ENCODE peak calls at places on chromosomes 5 and 9, in nine cellular contexts. O is choroid plexus epithelial cell, X is AG09309, L is adrenal gland, N is GM23338, J is HCT116, S is PC-9, T is BJ, F is endodermal cell. P is an unnamed sample.

GRCh38 chr9:25453876-25454275 is 224.4 kb downstream of the TUSC1 start:
- DNase-seq in O (no peak), X (no peak), L (no peak), N (no peak), J (no peak), S (no peak), T (no peak), F (no peak), P (no peak)

GRCh38 chr9:94900222-94901018 is 173.9 kb downstream of the AOPEP start:
- DNase-seq in O (peak; percentile 98), X (peak; percentile 95), L (peak; percentile 64), N (no peak), J (no peak), S (peak; percentile 85), T (peak; percentile 90), F (no peak), P (peak; percentile 76)

GRCh38 chr5:142869883-142870282 is 99.7 kb downstream of the ARHGAP26 start:
- DNase-seq in O (peak; percentile 72), X (no peak), L (no peak), N (no peak), J (no peak), S (no peak), T (no peak), F (no peak), P (no peak)

GRCh38 chr9:91415290-91415689 is 8.3 kb downstream of the NFIL3 start:
- DNase-seq in O (no peak), X (no peak), L (no peak), N (no peak), J (no peak), S (no peak), T (no peak), F (no peak), P (no peak)

GRCh38 chr9:81380960-81381359 is 308.4 kb downstream of the TLE1 start:
- DNase-seq in O (no peak), X (no peak), L (no peak), N (no peak), J (no peak), S (no peak), T (no peak), F (no peak), P (no peak)

GRCh38 chr5:59829389-59829788 is 64.1 kb downstream of the PDE4D start:
- DNase-seq in O (peak; percentile 91), X (peak; percentile 67), L (no peak), N (no peak), J (no peak), S (no peak), T (peak; percentile 90), F (no peak), P (no peak)

GRCh38 chr5:124365491-124365890 is 380.9 kb downstream of the ZNF608 start:
- DNase-seq in O (no peak), X (no peak), L (no peak), N (no peak), J (no peak), S (no peak), T (no peak), F (no peak), P (no peak)

GRCh38 chr5:115452791-115453190 is 91.8 kb downstream of the FEM1C start:
- DNase-seq in O (peak; percentile 55), X (no peak), L (no peak), N (no peak), J (no peak), S (no peak), T (no peak), F (no peak), P (no peak)

GRCh38 chr5:77282337-77283027 is 72.0 kb downstream of the PDE8B start:
- DNase-seq in O (peak; percentile 52), X (peak; percentile 71), L (no peak), N (peak; percentile 27), J (no peak), S (no peak), T (peak; percentile 58), F (peak; percentile 65), P (no peak)

GRCh38 chr9:85215936-85216335 is 525.8 kb downstream of the AGTPBP1 start:
- DNase-seq in O (no peak), X (peak; percentile 37), L (no peak), N (no peak), J (no peak), S (no peak), T (no peak), F (no peak), P (no peak)

GRCh38 chr9:114501786-114502682 is 3.2 kb downstream of the WHRN start:
- DNase-seq in O (peak; percentile 64), X (peak; percentile 18), L (no peak), N (peak; percentile 77), J (no peak), S (peak; percentile 49), T (no peak), F (peak; percentile 78), P (no peak)

GRCh38 chr5:36416605-36417004 is 114.9 kb upstream of the RANBP3L start:
- DNase-seq in O (no peak), X (no peak), L (no peak), N (no peak), J (no peak), S (no peak), T (no peak), F (no peak), P (no peak)

GRCh38 chr9:110887276-110887675 is 151.0 kb downstream of the LPAR1 start:
- DNase-seq in O (peak; percentile 41), X (no peak), L (no peak), N (no peak), J (no peak), S (no peak), T (no peak), F (no peak), P (no peak)

GRCh38 chr5:176530983-176531901 is 6.0 kb downstream of the RNF44 start:
- DNase-seq in O (peak; percentile 57), X (no peak), L (no peak), N (no peak), J (no peak), S (no peak), T (no peak), F (peak; percentile 45), P (no peak)

GRCh38 chr5:7816535-7816901 is 34.4 kb downstream of the CFAP90 start:
- DNase-seq in O (no peak), X (no peak), L (no peak), N (no peak), J (no peak), S (no peak), T (no peak), F (no peak), P (no peak)

GRCh38 chr5:10595678-10596309 is 31.9 kb downstream of the ANKRD33B start:
- DNase-seq in O (peak; percentile 91), X (no peak), L (peak; percentile 38), N (no peak), J (peak; percentile 75), S (peak; percentile 93), T (peak; percentile 76), F (no peak), P (no peak)

GRCh38 chr9:124500796-124501611 is 6.2 kb downstream of the NR5A1 start:
- DNase-seq in O (no peak), X (no peak), L (peak; percentile 88), N (no peak), J (no peak), S (no peak), T (no peak), F (no peak), P (no peak)

DNA sequence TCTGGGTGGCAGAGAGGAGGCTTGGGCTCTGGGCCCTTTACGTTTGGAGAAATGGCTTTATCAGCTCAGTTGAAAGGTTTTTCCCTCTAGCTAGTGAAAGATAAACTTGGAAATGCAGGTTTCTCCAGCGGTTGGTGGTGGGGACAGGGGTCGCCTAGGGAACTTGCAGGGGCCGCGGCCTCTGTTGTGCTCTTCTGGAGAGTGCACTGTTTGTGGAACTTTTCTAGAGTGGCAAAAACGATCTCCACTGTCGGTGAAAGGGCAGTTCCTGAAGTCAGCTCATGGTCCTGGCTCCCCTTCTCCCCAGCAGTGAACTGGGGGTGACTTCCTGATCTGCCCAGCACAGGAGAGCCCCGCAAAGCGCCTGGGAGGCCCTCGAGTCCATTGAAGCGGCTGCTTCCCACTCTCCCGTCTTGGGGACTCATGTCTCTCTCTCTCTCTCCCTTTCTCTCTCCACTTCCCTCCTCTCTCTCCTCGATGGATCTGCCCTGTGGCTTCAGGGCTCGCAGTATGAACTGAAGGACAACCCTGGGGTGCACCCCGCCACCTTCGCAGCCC is 3.2 kb downstream of the IRX1 start:
- DNase-seq in O (no peak), X (no peak), L (no peak), N (no peak), J (no peak), S (no peak), T (no peak), F (peak; percentile 61), P (no peak)
- H3K4me3 ChIP-seq in O (no peak overlapping the region), X (no peak overlapping the region), L (no peak overlapping the region), N (peak overlapping the region; percentile 55), J (no peak overlapping the region), S (no peak overlapping the region), T (no peak overlapping the region), F (peak overlapping the region; percentile 53), P (peak overlapping the region; percentile 51)

GRCh38 chr9:100020121-100020780 is 78.5 kb downstream of the ERP44 start:
- DNase-seq in O (peak; percentile 26), X (peak; percentile 31), L (no peak), N (no peak), J (no peak), S (no peak), T (peak; percentile 15), F (no peak), P (no peak)
- H3K4me3 ChIP-seq in O (no peak overlapping the region), X (no peak overlapping the region), L (no peak overlapping the region), N (no peak overlapping the region), J (no peak overlapping the region), S (no peak overlapping the region), T (no peak overlapping the region), F (no peak overlapping the region), P (no peak overlapping the region)

DNA sequence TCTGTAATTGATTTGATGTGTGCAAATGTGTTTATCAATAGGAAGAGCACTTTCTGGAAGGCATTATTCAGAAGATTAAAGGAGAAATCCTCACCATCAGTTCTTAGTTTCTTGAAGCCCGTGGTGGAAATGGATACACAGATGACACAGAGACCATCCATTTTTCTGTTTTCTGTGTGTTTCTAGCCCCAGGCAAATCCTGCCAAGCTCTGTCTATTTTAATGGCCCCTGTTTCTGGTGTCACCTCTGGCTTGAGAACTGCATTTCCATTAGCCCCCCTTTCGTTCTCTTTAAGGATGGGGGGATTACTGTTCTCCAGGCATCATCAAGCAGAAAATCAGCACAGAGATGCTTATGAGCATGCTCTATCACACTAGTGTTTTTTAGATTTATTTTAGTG is 37.3 kb downstream of the DAPK1 start:
- DNase-seq in O (no peak), X (no peak), L (no peak), N (no peak), J (no peak), S (no peak), T (no peak), F (no peak), P (no peak)
- H3K4me3 ChIP-seq in O (no peak overlapping the region), X (no peak overlapping the region), L (no peak overlapping the region), N (no peak overlapping the region), J (no peak overlapping the region), S (no peak overlapping the region), T (no peak overlapping the region), F (no peak overlapping the region), P (no peak overlapping the region)

DNA sequence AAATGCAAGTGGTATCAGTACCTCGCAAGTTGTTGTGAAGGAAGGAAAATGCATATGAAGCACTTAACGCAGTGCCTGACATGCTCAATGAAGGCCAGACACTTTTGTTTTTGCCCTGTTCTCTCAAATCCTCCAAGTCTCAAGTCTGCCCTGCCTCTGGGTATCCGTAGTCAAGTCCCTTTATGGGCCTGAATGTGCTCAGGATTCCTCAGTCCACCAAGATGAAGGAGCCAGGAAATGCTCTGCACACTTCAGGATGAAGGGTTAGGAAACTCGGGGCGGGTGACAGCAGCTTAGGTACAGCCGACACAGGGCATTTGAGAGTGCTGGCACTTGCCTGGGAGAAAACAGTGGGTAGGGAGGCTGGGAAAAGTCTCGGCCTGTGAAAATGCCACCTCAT is 1.4 kb downstream of the ECSCR start:
- DNase-seq in O (no peak), X (no peak), L (no peak), N (no peak), J (no peak), S (no peak), T (no peak), F (no peak), P (no peak)
- H3K4me3 ChIP-seq in O (no peak overlapping the region), X (no peak overlapping the region), L (no peak overlapping the region), N (no peak overlapping the region), J (no peak overlapping the region), S (no peak overlapping the region), T (no peak overlapping the region), F (no peak overlapping the region), P (no peak overlapping the region)